ENCODE peak calls at places on chromosome 18, in seven cellular contexts. Z is putamen, L is left ventricle myocardium inferior, G is Caki2, U is NCI-H1694, M is fibroblast of mammary gland, C is NCI-H1105. N is an unnamed sample.

GRCh38 chr18:9612215-9612830 is 2.0 kb downstream of the PPP4R1 start:
- DNase-seq in Z (peak; percentile 29), M (peak; percentile 58), G (peak; percentile 60), L (no peak), C (peak; percentile 24), U (peak; percentile 25), N (peak; percentile 59)

GRCh38 chr18:77132369-77133050 is at the start of gene MBP:
- DNase-seq in Z (no peak), C (peak; percentile 70), L (peak; percentile 72), G (peak; percentile 39), M (no peak), U (no peak), N (peak; percentile 89)

GRCh38 chr18:8952796-8953760 is 149.4 kb upstream of the NDUFV2 start:
- DNase-seq in U (peak; percentile 44), G (no peak), C (no peak), L (no peak), Z (no peak), M (peak; percentile 95), N (no peak)

GRCh38 chr18:8381801-8382459 is 227.3 kb upstream of the RAB12 start:
- DNase-seq in U (no peak), G (no peak), C (no peak), L (no peak), Z (peak; percentile 61), M (no peak), N (no peak)

GRCh38 chr18:13710460-13710859 is 15.9 kb downstream of the FAM210A start:
- DNase-seq in M (peak; percentile 47), Z (no peak), G (peak; percentile 83), L (no peak), C (no peak), U (no peak), N (no peak)

GRCh38 chr18:46335551-46336059 is 231.4 kb downstream of the HAUS1 start:
- DNase-seq in U (peak; percentile 9), Z (no peak), G (no peak), L (peak; percentile 28), M (peak; percentile 20), C (no peak), N (peak; percentile 36)

GRCh38 chr18:67730884-67731283 is 214.4 kb upstream of the DSEL start:
- DNase-seq in Z (no peak), U (no peak), M (peak; percentile 89), G (peak; percentile 0), L (no peak), C (no peak), N (no peak)

GRCh38 chr18:59571953-59572352 is 125.3 kb downstream of the CCBE1 start:
- DNase-seq in C (no peak), Z (no peak), G (no peak), M (no peak), U (no peak), L (no peak), N (no peak)

GRCh38 chr18:36212301-36212977 is 25.1 kb downstream of the MOCOS start:
- DNase-seq in U (no peak), M (peak; percentile 30), C (no peak), L (no peak), Z (no peak), G (peak; percentile 12), N (no peak)

GRCh38 chr18:58776084-58776483 is 88.6 kb upstream of the ZNF532 start:
- DNase-seq in M (no peak), L (no peak), G (no peak), C (no peak), U (no peak), Z (no peak), N (no peak)

GRCh38 chr18:45166341-45167108 is 448.8 kb upstream of the SLC14A2 start:
- DNase-seq in L (no peak), G (peak; percentile 28), C (no peak), M (peak; percentile 98), Z (no peak), U (no peak), N (no peak)

GRCh38 chr18:8791171-8791651 is 85.9 kb downstream of the MTCL1 start:
- DNase-seq in L (no peak), M (no peak), Z (no peak), C (no peak), U (no peak), G (no peak), N (no peak)

GRCh38 chr18:4450065-4450676 is 4.9 kb downstream of the DLGAP1 start:
- DNase-seq in Z (no peak), G (no peak), L (no peak), M (no peak), U (peak; percentile 46), C (no peak), N (peak; percentile 8)

N was measured in RPMI8226.